ENCODE peak calls at places on chromosomes 3 and 15, in eight cellular contexts. One of them, this sample, is unnamed.

GRCh38 chr15:86231864-86232801 is 152.5 kb downstream of the AGBL1 start:
- DNase-seq in naive thymus-derived CD4-positive, alpha-beta T cell: no peak
- DNase-seq in NCI-H1694: no peak
- DNase-seq in T-helper 17 cell: no peak
- DNase-seq in activated CD4-positive, alpha-beta T cell treated with anti-CD3 and anti-CD28 coated beads, Interleukin-2, amount 50 U/mL, for 1 hour: peak
- DNase-seq in GM12865: peak
- DNase-seq in esophagus muscularis mucosa: no peak
- DNase-seq in mesothelial cell of epicardium: no peak
- DNase-seq in this sample: no peak

GRCh38 chr15:55897560-55898336 is 95.7 kb downstream of the NEDD4 start:
- DNase-seq in naive thymus-derived CD4-positive, alpha-beta T cell: no peak
- DNase-seq in GM12865: peak
- DNase-seq in esophagus muscularis mucosa: no peak
- DNase-seq in T-helper 17 cell: no peak
- DNase-seq in NCI-H1694: peak
- DNase-seq in mesothelial cell of epicardium: no peak
- DNase-seq in activated CD4-positive, alpha-beta T cell treated with anti-CD3 and anti-CD28 coated beads, Interleukin-2, amount 50 U/mL, for 1 hour: no peak
- DNase-seq in this sample: no peak

GRCh38 chr3:11757441-11757875 is 89.2 kb downstream of the TAMM41 start:
- DNase-seq in activated CD4-positive, alpha-beta T cell treated with anti-CD3 and anti-CD28 coated beads, Interleukin-2, amount 50 U/mL, for 1 hour: no peak
- DNase-seq in esophagus muscularis mucosa: no peak
- DNase-seq in GM12865: no peak
- DNase-seq in NCI-H1694: no peak
- DNase-seq in mesothelial cell of epicardium: no peak
- DNase-seq in T-helper 17 cell: no peak
- DNase-seq in naive thymus-derived CD4-positive, alpha-beta T cell: no peak
- DNase-seq in this sample: no peak

GRCh38 chr15:90845201-90845949 is 23.0 kb upstream of the FURIN start:
- DNase-seq in NCI-H1694: no peak
- DNase-seq in activated CD4-positive, alpha-beta T cell treated with anti-CD3 and anti-CD28 coated beads, Interleukin-2, amount 50 U/mL, for 1 hour: no peak
- DNase-seq in mesothelial cell of epicardium: no peak
- DNase-seq in GM12865: peak
- DNase-seq in esophagus muscularis mucosa: no peak
- DNase-seq in naive thymus-derived CD4-positive, alpha-beta T cell: no peak
- DNase-seq in T-helper 17 cell: no peak
- DNase-seq in this sample: no peak

GRCh38 chr15:95405447-95405846 is 925.1 kb upstream of the NR2F2 start:
- DNase-seq in T-helper 17 cell: no peak
- DNase-seq in GM12865: no peak
- DNase-seq in esophagus muscularis mucosa: no peak
- DNase-seq in mesothelial cell of epicardium: no peak
- DNase-seq in NCI-H1694: no peak
- DNase-seq in activated CD4-positive, alpha-beta T cell treated with anti-CD3 and anti-CD28 coated beads, Interleukin-2, amount 50 U/mL, for 1 hour: no peak
- DNase-seq in naive thymus-derived CD4-positive, alpha-beta T cell: no peak
- DNase-seq in this sample: no peak

GRCh38 chr15:66153549-66154415 is 99.8 kb downstream of the MEGF11 start:
- DNase-seq in activated CD4-positive, alpha-beta T cell treated with anti-CD3 and anti-CD28 coated beads, Interleukin-2, amount 50 U/mL, for 1 hour: no peak
- DNase-seq in T-helper 17 cell: no peak
- DNase-seq in NCI-H1694: no peak
- DNase-seq in mesothelial cell of epicardium: no peak
- DNase-seq in esophagus muscularis mucosa: no peak
- DNase-seq in GM12865: peak
- DNase-seq in naive thymus-derived CD4-positive, alpha-beta T cell: no peak
- DNase-seq in this sample: no peak

GRCh38 chr3:193894121-193894863 is 241.7 kb upstream of the HES1 start:
- DNase-seq in esophagus muscularis mucosa: no peak
- DNase-seq in activated CD4-positive, alpha-beta T cell treated with anti-CD3 and anti-CD28 coated beads, Interleukin-2, amount 50 U/mL, for 1 hour: no peak
- DNase-seq in T-helper 17 cell: no peak
- DNase-seq in mesothelial cell of epicardium: no peak
- DNase-seq in naive thymus-derived CD4-positive, alpha-beta T cell: no peak
- DNase-seq in NCI-H1694: no peak
- DNase-seq in GM12865: no peak
- DNase-seq in this sample: no peak

GRCh38 chr15:72740202-72740601 is 43.4 kb downstream of the ADPGK start:
- DNase-seq in activated CD4-positive, alpha-beta T cell treated with anti-CD3 and anti-CD28 coated beads, Interleukin-2, amount 50 U/mL, for 1 hour: no peak
- DNase-seq in naive thymus-derived CD4-positive, alpha-beta T cell: peak
- DNase-seq in GM12865: peak
- DNase-seq in T-helper 17 cell: no peak
- DNase-seq in esophagus muscularis mucosa: no peak
- DNase-seq in mesothelial cell of epicardium: no peak
- DNase-seq in NCI-H1694: no peak
- DNase-seq in this sample: no peak

GRCh38 chr3:115922681-115923347 is 299.5 kb downstream of the GAP43 start:
- DNase-seq in GM12865: peak
- DNase-seq in T-helper 17 cell: no peak
- DNase-seq in activated CD4-positive, alpha-beta T cell treated with anti-CD3 and anti-CD28 coated beads, Interleukin-2, amount 50 U/mL, for 1 hour: no peak
- DNase-seq in esophagus muscularis mucosa: no peak
- DNase-seq in NCI-H1694: peak
- DNase-seq in naive thymus-derived CD4-positive, alpha-beta T cell: no peak
- DNase-seq in mesothelial cell of epicardium: no peak
- DNase-seq in this sample: no peak

GRCh38 chr3:186281172-186281571 is 80.9 kb downstream of the DGKG start:
- DNase-seq in activated CD4-positive, alpha-beta T cell treated with anti-CD3 and anti-CD28 coated beads, Interleukin-2, amount 50 U/mL, for 1 hour: no peak
- DNase-seq in naive thymus-derived CD4-positive, alpha-beta T cell: no peak
- DNase-seq in NCI-H1694: no peak
- DNase-seq in GM12865: no peak
- DNase-seq in T-helper 17 cell: no peak
- DNase-seq in esophagus muscularis mucosa: no peak
- DNase-seq in mesothelial cell of epicardium: no peak
- DNase-seq in this sample: no peak

GRCh38 chr3:185813691-185814215 is 11.1 kb downstream of the IGF2BP2 start:
- DNase-seq in GM12865: no peak
- DNase-seq in esophagus muscularis mucosa: no peak
- DNase-seq in NCI-H1694: no peak
- DNase-seq in mesothelial cell of epicardium: no peak
- DNase-seq in naive thymus-derived CD4-positive, alpha-beta T cell: no peak
- DNase-seq in T-helper 17 cell: no peak
- DNase-seq in activated CD4-positive, alpha-beta T cell treated with anti-CD3 and anti-CD28 coated beads, Interleukin-2, amount 50 U/mL, for 1 hour: no peak
- DNase-seq in this sample: peak

GRCh38 chr15:43525131-43525530 is 7.7 kb downstream of the MAP1A start:
- DNase-seq in esophagus muscularis mucosa: no peak
- DNase-seq in NCI-H1694: no peak
- DNase-seq in GM12865: no peak
- DNase-seq in activated CD4-positive, alpha-beta T cell treated with anti-CD3 and anti-CD28 coated beads, Interleukin-2, amount 50 U/mL, for 1 hour: no peak
- DNase-seq in mesothelial cell of epicardium: no peak
- DNase-seq in T-helper 17 cell: no peak
- DNase-seq in naive thymus-derived CD4-positive, alpha-beta T cell: no peak
- DNase-seq in this sample: no peak

GRCh38 chr15:27061739-27062138 is 90.8 kb downstream of the GABRG3 start:
- DNase-seq in mesothelial cell of epicardium: no peak
- DNase-seq in T-helper 17 cell: no peak
- DNase-seq in naive thymus-derived CD4-positive, alpha-beta T cell: no peak
- DNase-seq in esophagus muscularis mucosa: no peak
- DNase-seq in GM12865: no peak
- DNase-seq in NCI-H1694: no peak
- DNase-seq in activated CD4-positive, alpha-beta T cell treated with anti-CD3 and anti-CD28 coated beads, Interleukin-2, amount 50 U/mL, for 1 hour: no peak
- DNase-seq in this sample: no peak

GRCh38 chr3:138774529-138775253 is 60.0 kb downstream of the PIK3CB start:
- DNase-seq in GM12865: peak
- DNase-seq in activated CD4-positive, alpha-beta T cell treated with anti-CD3 and anti-CD28 coated beads, Interleukin-2, amount 50 U/mL, for 1 hour: no peak
- DNase-seq in NCI-H1694: peak
- DNase-seq in T-helper 17 cell: no peak
- DNase-seq in naive thymus-derived CD4-positive, alpha-beta T cell: no peak
- DNase-seq in mesothelial cell of epicardium: no peak
- DNase-seq in esophagus muscularis mucosa: no peak
- DNase-seq in this sample: no peak

GRCh38 chr3:122824465-122825379 is 29.9 kb downstream of the SLC49A4 start:
- DNase-seq in activated CD4-positive, alpha-beta T cell treated with anti-CD3 and anti-CD28 coated beads, Interleukin-2, amount 50 U/mL, for 1 hour: no peak
- DNase-seq in NCI-H1694: no peak
- DNase-seq in mesothelial cell of epicardium: no peak
- DNase-seq in GM12865: no peak
- DNase-seq in esophagus muscularis mucosa: no peak
- DNase-seq in T-helper 17 cell: no peak
- DNase-seq in naive thymus-derived CD4-positive, alpha-beta T cell: no peak
- DNase-seq in this sample: no peak

GRCh38 chr3:18679226-18679625 is 254.1 kb upstream of the SATB1 start:
- DNase-seq in NCI-H1694: no peak
- DNase-seq in T-helper 17 cell: no peak
- DNase-seq in naive thymus-derived CD4-positive, alpha-beta T cell: peak
- DNase-seq in mesothelial cell of epicardium: no peak
- DNase-seq in GM12865: no peak
- DNase-seq in activated CD4-positive, alpha-beta T cell treated with anti-CD3 and anti-CD28 coated beads, Interleukin-2, amount 50 U/mL, for 1 hour: no peak
- DNase-seq in esophagus muscularis mucosa: no peak
- DNase-seq in this sample: no peak

GRCh38 chr3:97970131-97970530 is 2.1 kb downstream of the RIOX2 start:
- DNase-seq in mesothelial cell of epicardium: no peak
- DNase-seq in NCI-H1694: no peak
- DNase-seq in T-helper 17 cell: no peak
- DNase-seq in esophagus muscularis mucosa: no peak
- DNase-seq in naive thymus-derived CD4-positive, alpha-beta T cell: no peak
- DNase-seq in GM12865: no peak
- DNase-seq in activated CD4-positive, alpha-beta T cell treated with anti-CD3 and anti-CD28 coated beads, Interleukin-2, amount 50 U/mL, for 1 hour: no peak
- DNase-seq in this sample: no peak

GRCh38 chr15:95840004-95840403 is 490.5 kb upstream of the NR2F2 start:
- DNase-seq in mesothelial cell of epicardium: no peak
- DNase-seq in activated CD4-positive, alpha-beta T cell treated with anti-CD3 and anti-CD28 coated beads, Interleukin-2, amount 50 U/mL, for 1 hour: no peak
- DNase-seq in NCI-H1694: no peak
- DNase-seq in T-helper 17 cell: no peak
- DNase-seq in GM12865: no peak
- DNase-seq in naive thymus-derived CD4-positive, alpha-beta T cell: no peak
- DNase-seq in esophagus muscularis mucosa: no peak
- DNase-seq in this sample: no peak

GRCh38 chr15:67240235-67241131 is 14.0 kb downstream of the AAGAB start:
- DNase-seq in GM12865: peak
- DNase-seq in naive thymus-derived CD4-positive, alpha-beta T cell: no peak
- DNase-seq in T-helper 17 cell: no peak
- DNase-seq in mesothelial cell of epicardium: no peak
- DNase-seq in activated CD4-positive, alpha-beta T cell treated with anti-CD3 and anti-CD28 coated beads, Interleukin-2, amount 50 U/mL, for 1 hour: peak
- DNase-seq in NCI-H1694: peak
- DNase-seq in esophagus muscularis mucosa: no peak
- DNase-seq in this sample: no peak

GRCh38 chr15:92571824-92572223 is 83.8 kb downstream of the FAM174B start:
- DNase-seq in esophagus muscularis mucosa: peak
- DNase-seq in activated CD4-positive, alpha-beta T cell treated with anti-CD3 and anti-CD28 coated beads, Interleukin-2, amount 50 U/mL, for 1 hour: no peak
- DNase-seq in GM12865: no peak
- DNase-seq in T-helper 17 cell: no peak
- DNase-seq in NCI-H1694: no peak
- DNase-seq in mesothelial cell of epicardium: no peak
- DNase-seq in naive thymus-derived CD4-positive, alpha-beta T cell: no peak
- DNase-seq in this sample: no peak

GRCh38 chr3:129003578-129004112 is 2.5 kb downstream of the EFCC1 start:
- DNase-seq in GM12865: peak
- DNase-seq in NCI-H1694: no peak
- DNase-seq in mesothelial cell of epicardium: no peak
- DNase-seq in naive thymus-derived CD4-positive, alpha-beta T cell: peak
- DNase-seq in T-helper 17 cell: peak
- DNase-seq in esophagus muscularis mucosa: no peak
- DNase-seq in activated CD4-positive, alpha-beta T cell treated with anti-CD3 and anti-CD28 coated beads, Interleukin-2, amount 50 U/mL, for 1 hour: peak
- DNase-seq in this sample: no peak

GRCh38 chr3:11582123-11582968 is 61.4 kb downstream of the VGLL4 start:
- DNase-seq in mesothelial cell of epicardium: no peak
- DNase-seq in naive thymus-derived CD4-positive, alpha-beta T cell: peak
- DNase-seq in esophagus muscularis mucosa: no peak
- DNase-seq in T-helper 17 cell: no peak
- DNase-seq in GM12865: no peak
- DNase-seq in NCI-H1694: no peak
- DNase-seq in activated CD4-positive, alpha-beta T cell treated with anti-CD3 and anti-CD28 coated beads, Interleukin-2, amount 50 U/mL, for 1 hour: no peak
- DNase-seq in this sample: no peak

GRCh38 chr3:129878355-129878754 is 15.2 kb downstream of the TMCC1 start:
- DNase-seq in GM12865: no peak
- DNase-seq in esophagus muscularis mucosa: no peak
- DNase-seq in NCI-H1694: no peak
- DNase-seq in activated CD4-positive, alpha-beta T cell treated with anti-CD3 and anti-CD28 coated beads, Interleukin-2, amount 50 U/mL, for 1 hour: no peak
- DNase-seq in naive thymus-derived CD4-positive, alpha-beta T cell: no peak
- DNase-seq in T-helper 17 cell: no peak
- DNase-seq in mesothelial cell of epicardium: no peak
- DNase-seq in this sample: no peak

GRCh38 chr3:42581400-42581708 is 413 bp downstream of the SEC22C start:
- DNase-seq in NCI-H1694: no peak
- DNase-seq in mesothelial cell of epicardium: peak
- DNase-seq in naive thymus-derived CD4-positive, alpha-beta T cell: no peak
- DNase-seq in esophagus muscularis mucosa: no peak
- DNase-seq in activated CD4-positive, alpha-beta T cell treated with anti-CD3 and anti-CD28 coated beads, Interleukin-2, amount 50 U/mL, for 1 hour: no peak
- DNase-seq in GM12865: no peak
- DNase-seq in T-helper 17 cell: no peak
- DNase-seq in this sample: no peak

GRCh38 chr3:182979719-182980191 is 583 bp downstream of the DCUN1D1 start:
- DNase-seq in NCI-H1694: no peak
- DNase-seq in mesothelial cell of epicardium: peak
- DNase-seq in esophagus muscularis mucosa: no peak
- DNase-seq in activated CD4-positive, alpha-beta T cell treated with anti-CD3 and anti-CD28 coated beads, Interleukin-2, amount 50 U/mL, for 1 hour: peak
- DNase-seq in naive thymus-derived CD4-positive, alpha-beta T cell: peak
- DNase-seq in T-helper 17 cell: peak
- DNase-seq in GM12865: peak
- DNase-seq in this sample: no peak

GRCh38 chr3:150327678-150328667 is 80.1 kb upstream of the TSC22D2 start:
- DNase-seq in T-helper 17 cell: no peak
- DNase-seq in mesothelial cell of epicardium: no peak
- DNase-seq in naive thymus-derived CD4-positive, alpha-beta T cell: no peak
- DNase-seq in GM12865: no peak
- DNase-seq in NCI-H1694: no peak
- DNase-seq in activated CD4-positive, alpha-beta T cell treated with anti-CD3 and anti-CD28 coated beads, Interleukin-2, amount 50 U/mL, for 1 hour: no peak
- DNase-seq in esophagus muscularis mucosa: no peak
- DNase-seq in this sample: no peak

GRCh38 chr15:50496692-50497091 is 49.8 kb downstream of the USP50 start:
- DNase-seq in mesothelial cell of epicardium: no peak
- DNase-seq in GM12865: peak
- DNase-seq in T-helper 17 cell: no peak
- DNase-seq in NCI-H1694: no peak
- DNase-seq in activated CD4-positive, alpha-beta T cell treated with anti-CD3 and anti-CD28 coated beads, Interleukin-2, amount 50 U/mL, for 1 hour: no peak
- DNase-seq in naive thymus-derived CD4-positive, alpha-beta T cell: no peak
- DNase-seq in esophagus muscularis mucosa: no peak
- DNase-seq in this sample: no peak

GRCh38 chr3:141524988-141525387 is 38.2 kb downstream of the RASA2 start:
- DNase-seq in activated CD4-positive, alpha-beta T cell treated with anti-CD3 and anti-CD28 coated beads, Interleukin-2, amount 50 U/mL, for 1 hour: no peak
- DNase-seq in naive thymus-derived CD4-positive, alpha-beta T cell: no peak
- DNase-seq in GM12865: no peak
- DNase-seq in T-helper 17 cell: no peak
- DNase-seq in NCI-H1694: no peak
- DNase-seq in esophagus muscularis mucosa: no peak
- DNase-seq in mesothelial cell of epicardium: no peak
- DNase-seq in this sample: no peak

GRCh38 chr15:27592036-27592725 is 506.9 kb downstream of the OCA2 start:
- DNase-seq in naive thymus-derived CD4-positive, alpha-beta T cell: no peak
- DNase-seq in esophagus muscularis mucosa: no peak
- DNase-seq in mesothelial cell of epicardium: no peak
- DNase-seq in activated CD4-positive, alpha-beta T cell treated with anti-CD3 and anti-CD28 coated beads, Interleukin-2, amount 50 U/mL, for 1 hour: no peak
- DNase-seq in T-helper 17 cell: no peak
- DNase-seq in NCI-H1694: no peak
- DNase-seq in GM12865: no peak
- DNase-seq in this sample: no peak

GRCh38 chr3:4982773-4983738 is 3.8 kb downstream of the BHLHE40 start:
- DNase-seq in NCI-H1694: no peak
- DNase-seq in naive thymus-derived CD4-positive, alpha-beta T cell: no peak
- DNase-seq in T-helper 17 cell: no peak
- DNase-seq in mesothelial cell of epicardium: no peak
- DNase-seq in GM12865: no peak
- DNase-seq in activated CD4-positive, alpha-beta T cell treated with anti-CD3 and anti-CD28 coated beads, Interleukin-2, amount 50 U/mL, for 1 hour: no peak
- DNase-seq in esophagus muscularis mucosa: no peak
- DNase-seq in this sample: no peak

GRCh38 chr3:168876346-168877035 is 780.8 kb upstream of the GOLIM4 start:
- DNase-seq in activated CD4-positive, alpha-beta T cell treated with anti-CD3 and anti-CD28 coated beads, Interleukin-2, amount 50 U/mL, for 1 hour: no peak
- DNase-seq in T-helper 17 cell: no peak
- DNase-seq in naive thymus-derived CD4-positive, alpha-beta T cell: no peak
- DNase-seq in esophagus muscularis mucosa: no peak
- DNase-seq in GM12865: no peak
- DNase-seq in mesothelial cell of epicardium: no peak
- DNase-seq in NCI-H1694: no peak
- DNase-seq in this sample: no peak

GRCh38 chr3:194250104-194251002 is 100.8 kb downstream of the CPN2 start:
- DNase-seq in NCI-H1694: peak
- DNase-seq in esophagus muscularis mucosa: no peak
- DNase-seq in activated CD4-positive, alpha-beta T cell treated with anti-CD3 and anti-CD28 coated beads, Interleukin-2, amount 50 U/mL, for 1 hour: no peak
- DNase-seq in mesothelial cell of epicardium: no peak
- DNase-seq in GM12865: no peak
- DNase-seq in T-helper 17 cell: no peak
- DNase-seq in naive thymus-derived CD4-positive, alpha-beta T cell: no peak
- DNase-seq in this sample: peak

GRCh38 chr15:89486726-89487050 is 9.7 kb downstream of the RHCG start:
- DNase-seq in activated CD4-positive, alpha-beta T cell treated with anti-CD3 and anti-CD28 coated beads, Interleukin-2, amount 50 U/mL, for 1 hour: peak
- DNase-seq in T-helper 17 cell: no peak
- DNase-seq in GM12865: peak
- DNase-seq in naive thymus-derived CD4-positive, alpha-beta T cell: no peak
- DNase-seq in esophagus muscularis mucosa: no peak
- DNase-seq in mesothelial cell of epicardium: peak
- DNase-seq in NCI-H1694: no peak
- DNase-seq in this sample: no peak

GRCh38 chr15:63708141-63708772 is 111.1 kb downstream of the FBXL22 start:
- DNase-seq in esophagus muscularis mucosa: no peak
- DNase-seq in T-helper 17 cell: no peak
- DNase-seq in naive thymus-derived CD4-positive, alpha-beta T cell: peak
- DNase-seq in GM12865: no peak
- DNase-seq in activated CD4-positive, alpha-beta T cell treated with anti-CD3 and anti-CD28 coated beads, Interleukin-2, amount 50 U/mL, for 1 hour: no peak
- DNase-seq in NCI-H1694: no peak
- DNase-seq in mesothelial cell of epicardium: no peak
- DNase-seq in this sample: no peak